ENCODE peak calls at places on chromosomes 3 and 15, in ten cellular contexts. T, C, P, M, Y, J, S, B, D and Q are unnamed samples.

GRCh38 chr3:40229411-40229810 is 80.1 kb upstream of the EIF1B start:
- DNase-seq in J (no peak), M (no peak), C (no peak), D (no peak), Y (no peak), B (no peak), S (no peak), T (no peak), P (no peak), Q (no peak)

GRCh38 chr3:190718691-190719090 is 143.8 kb downstream of the GMNC start:
- DNase-seq in B (no peak), T (peak), M (no peak), D (no peak), S (no peak), Y (no peak), J (no peak), P (no peak), C (no peak), Q (no peak)

GRCh38 chr15:83105450-83105849 is 2.0 kb upstream of the TM6SF1 start:
- DNase-seq in B (no peak), C (no peak), M (no peak), J (no peak), P (no peak), T (no peak), S (no peak), Y (no peak), D (no peak), Q (no peak)

GRCh38 chr3:82130056-82130455 is 368.6 kb upstream of the GBE1 start:
- DNase-seq in S (no peak), D (no peak), M (peak), T (no peak), B (no peak), Y (no peak), P (no peak), J (no peak), C (no peak), Q (peak)

GRCh38 chr3:195580733-195581443 is 2.9 kb downstream of the APOD start:
- DNase-seq in B (no peak), P (peak), D (no peak), S (peak), J (no peak), T (peak), M (no peak), Y (no peak), C (no peak), Q (peak)

GRCh38 chr3:55327131-55327920 is 159.8 kb downstream of the WNT5A start:
- DNase-seq in P (no peak), C (no peak), D (no peak), M (no peak), J (no peak), B (no peak), T (peak), Y (no peak), S (no peak), Q (no peak)

GRCh38 chr3:159634414-159634813 is 354.2 kb upstream of the IL12A start:
- DNase-seq in Y (no peak), P (no peak), B (no peak), T (no peak), D (no peak), M (no peak), C (peak), J (no peak), S (no peak), Q (no peak)

GRCh38 chr15:70356919-70357318 is 259.2 kb upstream of the TLE3 start:
- DNase-seq in B (no peak), Y (no peak), C (no peak), D (no peak), T (no peak), J (no peak), P (no peak), S (no peak), M (no peak), Q (no peak)

GRCh38 chr3:20546636-20547035 is 360.6 kb upstream of the SGO1 start:
- DNase-seq in P (no peak), B (no peak), M (no peak), Y (no peak), T (no peak), C (no peak), D (no peak), J (no peak), S (no peak), Q (no peak)

GRCh38 chr15:94131875-94132274 is 99.5 kb upstream of the MCTP2 start:
- DNase-seq in C (no peak), Y (no peak), P (no peak), M (no peak), J (no peak), T (no peak), S (no peak), D (no peak), B (no peak), Q (no peak)

GRCh38 chr3:80785875-80786274 is 975.6 kb downstream of the GBE1 start:
- DNase-seq in B (no peak), S (no peak), M (no peak), T (no peak), Y (no peak), D (no peak), P (no peak), J (no peak), C (no peak), Q (no peak)

GRCh38 chr3:40663296-40663695 is 138.5 kb downstream of the ZNF621 start:
- DNase-seq in Y (no peak), D (no peak), C (no peak), P (no peak), S (no peak), J (no peak), T (no peak), M (no peak), B (no peak), Q (no peak)

GRCh38 chr3:65664436-65664835 is 374.3 kb downstream of the MAGI1 start:
- DNase-seq in P (no peak), M (no peak), T (no peak), D (no peak), B (no peak), C (no peak), J (no peak), S (no peak), Y (no peak), Q (no peak)

GRCh38 chr3:32837789-32838188 is 20.0 kb downstream of the TRIM71 start:
- DNase-seq in D (no peak), S (no peak), J (no peak), M (no peak), P (no peak), Y (no peak), B (no peak), T (no peak), C (no peak), Q (no peak)